ENCODE peak calls at places on chromosomes 6 and 20, in four cellular contexts. Q is ovary, J is sigmoid colon, X is endothelial cell of umbilical vein. N is an unnamed sample.

GRCh38 chr20:61576372-61576771 is 324.3 kb downstream of the CDH4 start:
- DNase-seq in J (no peak), X (no peak), Q (no peak), N (no peak)

GRCh38 chr6:158405933-158406332 is 93.7 kb downstream of the TULP4 start:
- DNase-seq in Q (no peak), X (no peak), J (no peak), N (no peak)

GRCh38 chr6:72783667-72784066 is 161.8 kb downstream of the KCNQ5 start:
- DNase-seq in X (no peak), Q (no peak), J (no peak), N (no peak)

GRCh38 chr6:41277644-41278043 is 8.8 kb downstream of the TREM1 start:
- DNase-seq in J (no peak), Q (no peak), X (no peak), N (no peak)

GRCh38 chr6:16764188-16764950 is 3.1 kb upstream of the ATXN1 start:
- DNase-seq in J (no peak), X (peak; percentile 57), Q (no peak), N (no peak)

GRCh38 chr6:47714802-47715201 is 16.4 kb downstream of the ADGRF4 start:
- DNase-seq in J (no peak), Q (no peak), X (no peak), N (no peak)

GRCh38 chr20:8431538-8432434 is 299.7 kb downstream of the PLCB1 start:
- DNase-seq in J (peak; percentile 88), X (no peak), Q (peak; percentile 66), N (peak; percentile 86)

GRCh38 chr20:25273541-25274358 is 25.9 kb downstream of the PYGB start:
- DNase-seq in X (no peak), J (peak; percentile 86), Q (no peak), N (peak; percentile 67)

GRCh38 chr20:57124800-57125399 is 141.5 kb downstream of the BMP7 start:
- DNase-seq in J (no peak), X (no peak), Q (no peak), N (no peak)

GRCh38 chr6:119116712-119117281 is 38.3 kb upstream of the FAM184A start:
- DNase-seq in J (no peak), X (peak; percentile 2), Q (no peak), N (no peak)

GRCh38 chr6:56573142-56573541 is 69.5 kb downstream of the DST start:
- DNase-seq in X (no peak), J (no peak), Q (no peak), N (no peak)

GRCh38 chr6:158854214-158855101 is 35.3 kb upstream of the EZR start:
- DNase-seq in J (no peak), X (peak; percentile 15), Q (no peak), N (no peak)

GRCh38 chr20:10467985-10468845 is 33.1 kb downstream of the SLX4IP start:
- DNase-seq in J (no peak), Q (no peak), X (peak; percentile 89), N (no peak)

GRCh38 chr6:16174368-16175078 is 45.6 kb downstream of the MYLIP start:
- DNase-seq in Q (no peak), X (no peak), J (no peak), N (no peak)

GRCh38 chr6:93358435-93358834 is 60.9 kb downstream of the EPHA7 start:
- DNase-seq in Q (no peak), J (no peak), X (no peak), N (no peak)

GRCh38 chr20:25669826-25670422 is 26.7 kb downstream of the ZNF337 start:
- DNase-seq in Q (no peak), J (no peak), X (no peak), N (no peak)

GRCh38 chr20:37376324-37376723 is 30.4 kb downstream of the SRC start:
- DNase-seq in J (peak; percentile 42), Q (no peak), X (no peak), N (no peak)

GRCh38 chr20:46657618-46658017 is 6.4 kb upstream of the SLC13A3 start:
- DNase-seq in Q (no peak), J (peak; percentile 40), X (no peak), N (no peak)

GRCh38 chr20:60728705-60729104 is 523.4 kb upstream of the CDH4 start:
- DNase-seq in X (no peak), Q (no peak), J (no peak), N (no peak)

GRCh38 chr20:38477747-38478146 is 5.1 kb downstream of the RALGAPB start:
- DNase-seq in Q (no peak), X (no peak), J (no peak), N (no peak)

DNA sequence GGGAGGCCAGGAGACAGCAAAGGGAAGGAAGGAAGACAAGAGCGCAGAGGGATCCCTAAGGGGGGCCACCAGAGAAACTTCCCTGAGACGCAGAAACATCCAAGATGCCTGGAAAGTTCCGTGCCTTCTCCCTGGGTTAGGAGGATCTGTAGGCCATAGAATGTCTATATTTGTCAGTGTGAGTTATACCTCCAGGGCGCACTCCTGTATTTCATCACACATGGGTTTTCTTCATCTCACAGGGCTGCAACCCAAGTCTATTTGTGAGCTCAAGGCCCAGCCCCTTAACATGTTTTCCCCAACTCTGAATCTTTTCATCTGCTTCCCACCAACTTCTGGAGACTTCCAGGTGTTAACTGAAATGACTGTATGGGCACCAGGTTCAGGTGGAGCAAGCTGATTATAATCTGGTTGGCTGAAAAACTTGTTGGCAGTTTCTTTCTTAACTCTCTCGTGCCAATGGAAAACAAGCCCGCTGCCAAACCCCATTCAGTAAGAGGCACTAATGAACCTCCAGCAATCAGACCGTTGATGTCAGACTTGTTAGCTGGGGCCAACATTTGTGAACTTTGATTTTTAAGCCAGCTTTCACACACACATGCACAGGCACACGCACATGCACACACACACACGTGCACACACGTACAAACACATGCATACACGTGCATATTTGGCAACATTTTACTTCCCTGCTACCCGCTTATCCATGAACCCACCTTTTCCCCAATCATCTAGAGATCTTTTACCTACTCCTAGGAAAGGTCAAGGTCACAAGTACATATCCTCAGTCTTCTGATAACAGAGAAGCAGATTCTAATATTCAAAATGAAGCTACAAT is 247.5 kb upstream of the GMDS start:
- DNase-seq in X (no peak), Q (no peak), J (no peak), N (no peak)
- H3K4me3 ChIP-seq in X (no peak overlapping the region), Q (no peak overlapping the region), J (no peak overlapping the region), N (no peak overlapping the region)

GRCh38 chr6:21769973-21770372 is 176.4 kb downstream of the SOX4 start:
- DNase-seq in Q (no peak), X (no peak), J (no peak), N (no peak)

GRCh38 chr6:21771626-21772320 is 178.2 kb downstream of the SOX4 start:
- DNase-seq in Q (no peak), J (no peak), X (peak; percentile 85), N (no peak)

GRCh38 chr6:21772467-21772866 is 178.9 kb downstream of the SOX4 start:
- DNase-seq in Q (no peak), J (no peak), X (no peak), N (no peak)

GRCh38 chr6:21767891-21768659 is 174.5 kb downstream of the SOX4 start:
- DNase-seq in J (no peak), X (peak; percentile 85), Q (no peak), N (no peak)

GRCh38 chr6:21769405-21769851 is 175.9 kb downstream of the SOX4 start:
- DNase-seq in X (peak; percentile 94), Q (peak; percentile 34), J (no peak), N (peak; percentile 18)
- H3K27ac ChIP-seq in X (peak overlapping the region; percentile 98), Q (peak overlapping the region; percentile 26), J (peak overlapping the region; percentile 47), N (no peak overlapping the region)

GRCh38 chr6:44269921-44270525 is at the start of gene TMEM151B:
- DNase-seq in J (no peak), Q (peak; percentile 29), X (no peak), N (no peak)
- H3K4me3 ChIP-seq in J (no peak within 1 kb of the TSS), Q (no peak within 1 kb of the TSS), X (peak within 1 kb of the TSS; percentile 31), N (peak within 1 kb of the TSS; percentile 41)

DNA sequence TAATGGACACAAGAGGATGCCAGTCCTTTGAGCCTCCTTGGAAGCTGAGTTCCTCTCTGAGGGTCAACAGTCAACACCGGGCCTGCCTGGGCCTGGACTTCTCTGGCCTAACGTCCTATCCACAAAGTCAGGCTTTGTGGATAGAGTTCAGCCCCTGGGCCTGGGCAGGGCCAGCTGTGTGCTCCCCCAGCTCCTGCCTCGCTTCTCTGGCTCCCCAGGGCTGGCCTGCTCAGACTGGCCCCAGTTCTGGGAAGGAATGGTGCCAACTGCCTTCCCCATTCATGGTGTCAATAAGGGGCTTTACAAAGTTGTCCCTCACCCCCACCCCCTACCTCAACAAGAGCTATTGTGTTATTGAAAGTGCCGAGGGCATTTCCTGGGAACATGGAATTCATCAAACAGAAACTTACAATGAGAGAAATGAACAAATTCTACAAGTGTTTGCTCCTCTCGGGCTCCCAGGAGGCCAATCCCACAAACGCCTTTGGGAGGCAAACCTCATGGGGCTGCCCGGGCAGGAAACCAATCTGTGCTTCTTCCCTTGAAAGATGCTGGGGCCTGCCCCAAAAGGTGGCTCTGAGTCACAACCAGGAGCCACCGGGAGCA is 26.5 kb upstream of the PPP1R14C start:
- DNase-seq in Q (no peak), X (no peak), J (no peak), N (no peak)
- H3K27ac ChIP-seq in Q (no peak overlapping the region), X (no peak overlapping the region), J (no peak overlapping the region), N (no peak overlapping the region)

DNA sequence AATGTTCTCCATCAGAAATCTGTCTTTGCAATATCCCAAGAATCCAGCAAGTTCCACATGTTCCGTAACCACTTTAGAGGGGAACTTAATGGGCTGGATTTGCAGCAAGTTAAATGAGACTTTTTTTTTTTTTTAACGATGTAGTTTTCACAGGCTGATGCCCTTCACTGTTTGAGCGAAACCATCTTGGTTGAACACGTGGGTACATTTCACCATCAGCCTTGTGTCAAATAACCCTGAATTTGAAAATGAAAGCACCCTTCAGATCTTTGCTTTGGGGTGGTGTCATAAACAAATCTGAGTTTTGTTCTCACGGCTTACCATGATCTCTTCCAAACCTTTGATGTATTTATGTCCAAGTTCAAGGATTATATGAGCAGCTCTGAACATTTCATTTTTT is 73.7 kb upstream of the EXOC2 start:
- DNase-seq in J (no peak), Q (no peak), X (no peak), N (no peak)
- H3K4me3 ChIP-seq in J (no peak overlapping the region), Q (no peak overlapping the region), X (no peak overlapping the region), N (no peak overlapping the region)

N was measured in testis.